ENCODE peak calls at places on chromosomes 13 and 19, in five cellular contexts. G is HCT116, Q is A549, Y is HepG2, A is SK-N-SH. I is an unnamed sample.

GRCh38 chr19:39199025-39199424 is 2.3 kb downstream of the NCCRP1 start:
- DNase-seq in Q (no peak), A (peak; percentile 66), Y (peak; percentile 35), G (no peak), I (no peak)

GRCh38 chr19:3285647-3286176 is 61.3 kb downstream of the CELF5 start:
- DNase-seq in Q (peak; percentile 58), Y (peak; percentile 59), G (no peak), A (peak; percentile 91), I (no peak)

GRCh38 chr13:109846185-109846584 is 59.8 kb upstream of the IRS2 start:
- DNase-seq in A (no peak), Y (no peak), G (no peak), Q (no peak), I (no peak)

GRCh38 chr13:73984949-73985691 is 149.1 kb downstream of the KLF12 start:
- DNase-seq in A (no peak), Q (no peak), Y (no peak), G (no peak), I (no peak)

GRCh38 chr19:12899891-12900518 is 9.0 kb downstream of the GCDH start:
- DNase-seq in G (no peak), Q (no peak), Y (no peak), A (no peak), I (no peak)

GRCh38 chr19:38617764-38618589 is at the start of gene MAP4K1:
- DNase-seq in Y (no peak), Q (no peak), G (no peak), A (no peak), I (no peak)

GRCh38 chr19:3407556-3408516 is 41.5 kb downstream of the NFIC start:
- DNase-seq in Q (no peak), Y (peak; percentile 39), A (no peak), G (no peak), I (no peak)

GRCh38 chr13:99374994-99375805 is 68.0 kb upstream of the GPR183 start:
- DNase-seq in A (no peak), G (no peak), Q (no peak), Y (no peak), I (no peak)

GRCh38 chr13:43569688-43570087 is 217.1 kb downstream of the ENOX1 start:
- DNase-seq in G (no peak), Q (no peak), Y (no peak), A (no peak), I (no peak)

GRCh38 chr13:63944896-63945295 is 2529.2 kb upstream of the PCDH20 start:
- DNase-seq in Q (no peak), Y (no peak), A (no peak), G (no peak), I (no peak)
- TF ChIP-seq REST in Q (no peak), Y (no peak), A (no peak), G (no peak), I (no peak)

GRCh38 chr19:18742838-18743237 is 48.3 kb downstream of the COMP start:
- DNase-seq in Y (no peak), Q (no peak), G (no peak), A (no peak), I (no peak)
- H3K27ac ChIP-seq in Y (no peak overlapping the region), Q (no peak overlapping the region), G (no peak overlapping the region), A (no peak overlapping the region), I (no peak overlapping the region)

GRCh38 chr13:26255717-26256277 is 1.9 kb downstream of the CDK8 start:
- DNase-seq in G (no peak), Q (no peak), Y (peak; percentile 20), A (peak; percentile 39), I (no peak)
- TF ChIP-seq CTCF in G (peak; percentile 51), Q (no peak), Y (peak; percentile 15), A (peak; percentile 63), I (peak; percentile 13)

GRCh38 chr19:48569814-48570213 is 17.8 kb downstream of the SULT2B1 start:
- DNase-seq in Q (no peak), Y (no peak), A (no peak), G (no peak), I (no peak)
- TF ChIP-seq REST in Q (no peak), Y (no peak), A (no peak), G (no peak), I (no peak)

GRCh38 chr19:18118420-18119242 is 21.1 kb downstream of the MAST3 start:
- DNase-seq in Q (no peak), G (no peak), A (no peak), Y (no peak), I (no peak)

GRCh38 chr19:18117692-18118378 is 20.3 kb downstream of the MAST3 start:
- DNase-seq in G (peak; percentile 39), Y (peak; percentile 71), A (peak; percentile 99), Q (peak; percentile 55), I (no peak)

GRCh38 chr19:18121166-18121565 is 23.6 kb downstream of the MAST3 start:
- DNase-seq in Y (no peak), Q (no peak), A (no peak), G (no peak), I (no peak)

GRCh38 chr19:18120127-18120526 is 22.5 kb downstream of the MAST3 start:
- DNase-seq in G (no peak), Q (no peak), A (no peak), Y (no peak), I (no peak)

GRCh38 chr19:18119243-18120105 is 21.9 kb downstream of the MAST3 start:
- DNase-seq in G (no peak), Q (no peak), A (no peak), Y (no peak), I (no peak)
- H3K27ac ChIP-seq in G (no peak overlapping the region), Q (no peak overlapping the region), A (no peak overlapping the region), Y (no peak overlapping the region), I (no peak overlapping the region)

GRCh38 chr19:13952154-13953020 is at the start of gene DCAF15:
- DNase-seq in A (peak; percentile 99), Q (peak; percentile 98), G (peak; percentile 99), Y (peak; percentile 98), I (peak; percentile 95)
- TF ChIP-seq CTCF in A (no peak), Q (no peak), G (no peak), Y (no peak), I (no peak)

DNA sequence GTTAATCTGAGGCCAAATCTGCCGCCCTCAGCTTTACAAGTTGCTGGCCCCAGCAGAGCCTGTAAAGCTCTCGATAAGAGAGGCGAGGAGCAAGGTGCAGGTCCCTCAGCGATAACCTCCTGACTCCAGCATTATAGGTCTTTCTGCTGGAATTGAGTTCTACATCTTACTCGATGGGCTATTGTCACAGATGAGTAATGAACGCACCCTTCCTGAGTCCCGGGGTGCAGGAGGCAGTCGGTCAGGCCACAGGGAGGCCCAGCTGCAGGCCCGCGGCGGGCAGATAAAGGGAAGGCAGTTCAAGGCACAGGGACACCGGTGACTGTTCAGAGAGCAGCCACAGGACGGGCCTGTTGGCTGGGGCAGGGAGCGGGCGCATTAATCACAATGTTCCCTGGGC is 157.6 kb upstream of the OBI1 start:
- DNase-seq in G (no peak), A (no peak), Y (no peak), Q (no peak), I (no peak)
- TF ChIP-seq REST in G (no peak), A (no peak), Y (no peak), Q (no peak), I (no peak)

DNA sequence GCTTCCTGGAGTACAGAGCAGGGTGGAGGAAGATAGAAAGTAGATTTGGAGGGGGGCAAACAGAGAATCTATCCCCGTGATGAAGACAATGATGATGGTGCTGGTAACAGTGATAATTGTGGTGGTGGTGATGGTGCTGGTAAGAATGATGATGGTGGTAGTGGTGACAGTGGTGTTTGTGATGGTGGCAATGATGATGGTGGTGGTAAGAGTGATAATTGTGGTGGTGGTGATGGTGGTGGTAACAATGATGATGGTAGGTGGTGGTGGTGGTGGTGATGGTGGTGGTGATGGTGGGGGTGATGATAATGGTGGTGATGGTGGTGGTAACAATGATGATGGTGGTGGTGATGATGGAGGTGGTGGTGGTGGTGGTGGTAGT is 169.8 kb downstream of the TSHZ3 start:
- DNase-seq in Y (no peak), G (no peak), Q (no peak), A (no peak), I (no peak)
- H3K27ac ChIP-seq in Y (no peak overlapping the region), G (no peak overlapping the region), Q (no peak overlapping the region), A (no peak overlapping the region), I (no peak overlapping the region)

I was measured in Panc1.